ENCODE peak calls at places on chromosomes 6 and 20, in seven cellular contexts. One of them, this sample, is unnamed.
A peak's percentile ranks its signal among the peaks of the same experiment; 100 is the strongest.

GRCh38 chr6:20291764-20292227 is 79.5 kb upstream of the MBOAT1 start:
- DNase-seq in iris pigment epithelial cell: peak; percentile 81
- DNase-seq in NCI-H2081: peak; percentile 83
- DNase-seq in kidney tubule cell: peak; percentile 79
- DNase-seq in activated CD4-positive, alpha-beta T cell treated with anti-CD3 and anti-CD28 coated beads, Interleukin-2, amount 50 U/mL, for 24 hours: peak; percentile 78
- DNase-seq in left ventricle myocardium inferior: peak; percentile 62
- DNase-seq in GM23248: peak; percentile 79
- DNase-seq in this sample: peak; percentile 41

GRCh38 chr6:36776167-36776566 is 63.1 kb downstream of the CPNE5 start:
- DNase-seq in iris pigment epithelial cell: no peak
- DNase-seq in NCI-H2081: no peak
- DNase-seq in kidney tubule cell: no peak
- DNase-seq in activated CD4-positive, alpha-beta T cell treated with anti-CD3 and anti-CD28 coated beads, Interleukin-2, amount 50 U/mL, for 24 hours: no peak
- DNase-seq in left ventricle myocardium inferior: no peak
- DNase-seq in GM23248: no peak
- DNase-seq in this sample: no peak

GRCh38 chr6:50655848-50656453 is 57.4 kb upstream of the TFAP2D start:
- DNase-seq in iris pigment epithelial cell: peak; percentile 9
- DNase-seq in NCI-H2081: no peak
- DNase-seq in kidney tubule cell: peak; percentile 15
- DNase-seq in activated CD4-positive, alpha-beta T cell treated with anti-CD3 and anti-CD28 coated beads, Interleukin-2, amount 50 U/mL, for 24 hours: no peak
- DNase-seq in left ventricle myocardium inferior: no peak
- DNase-seq in GM23248: peak; percentile 50
- DNase-seq in this sample: no peak

GRCh38 chr6:105364243-105364642 is 38.6 kb downstream of the PREP start:
- DNase-seq in iris pigment epithelial cell: peak; percentile 20
- DNase-seq in NCI-H2081: no peak
- DNase-seq in kidney tubule cell: no peak
- DNase-seq in activated CD4-positive, alpha-beta T cell treated with anti-CD3 and anti-CD28 coated beads, Interleukin-2, amount 50 U/mL, for 24 hours: no peak
- DNase-seq in left ventricle myocardium inferior: no peak
- DNase-seq in GM23248: no peak
- DNase-seq in this sample: no peak

GRCh38 chr20:23295934-23296333 is 54.7 kb upstream of the NXT1 start:
- DNase-seq in iris pigment epithelial cell: no peak
- DNase-seq in NCI-H2081: no peak
- DNase-seq in kidney tubule cell: no peak
- DNase-seq in activated CD4-positive, alpha-beta T cell treated with anti-CD3 and anti-CD28 coated beads, Interleukin-2, amount 50 U/mL, for 24 hours: no peak
- DNase-seq in left ventricle myocardium inferior: no peak
- DNase-seq in GM23248: no peak
- DNase-seq in this sample: no peak

GRCh38 chr6:21666200-21666671 is 72.7 kb downstream of the SOX4 start:
- DNase-seq in iris pigment epithelial cell: peak; percentile 19
- DNase-seq in NCI-H2081: no peak
- DNase-seq in kidney tubule cell: no peak
- DNase-seq in activated CD4-positive, alpha-beta T cell treated with anti-CD3 and anti-CD28 coated beads, Interleukin-2, amount 50 U/mL, for 24 hours: no peak
- DNase-seq in left ventricle myocardium inferior: peak; percentile 20
- DNase-seq in GM23248: peak; percentile 23
- DNase-seq in this sample: no peak

GRCh38 chr6:5712349-5713215 is 294.1 kb downstream of the NRN1 start:
- DNase-seq in iris pigment epithelial cell: no peak
- DNase-seq in NCI-H2081: no peak
- DNase-seq in kidney tubule cell: no peak
- DNase-seq in activated CD4-positive, alpha-beta T cell treated with anti-CD3 and anti-CD28 coated beads, Interleukin-2, amount 50 U/mL, for 24 hours: no peak
- DNase-seq in left ventricle myocardium inferior: no peak
- DNase-seq in GM23248: no peak
- DNase-seq in this sample: no peak

GRCh38 chr6:170232186-170233002 is 58.5 kb downstream of the DLL1 start:
- DNase-seq in iris pigment epithelial cell: peak; percentile 57
- DNase-seq in NCI-H2081: no peak
- DNase-seq in kidney tubule cell: no peak
- DNase-seq in activated CD4-positive, alpha-beta T cell treated with anti-CD3 and anti-CD28 coated beads, Interleukin-2, amount 50 U/mL, for 24 hours: no peak
- DNase-seq in left ventricle myocardium inferior: peak; percentile 6
- DNase-seq in GM23248: peak; percentile 31
- DNase-seq in this sample: no peak

GRCh38 chr20:44247676-44248419 is 740 bp downstream of the GDAP1L1 start:
- DNase-seq in iris pigment epithelial cell: peak; percentile 25
- DNase-seq in NCI-H2081: no peak
- DNase-seq in kidney tubule cell: peak; percentile 22
- DNase-seq in activated CD4-positive, alpha-beta T cell treated with anti-CD3 and anti-CD28 coated beads, Interleukin-2, amount 50 U/mL, for 24 hours: no peak
- DNase-seq in left ventricle myocardium inferior: peak; percentile 24
- DNase-seq in GM23248: peak; percentile 46
- DNase-seq in this sample: no peak

GRCh38 chr6:48449002-48449401 is 338.0 kb upstream of the PTCHD4 start:
- DNase-seq in iris pigment epithelial cell: no peak
- DNase-seq in NCI-H2081: no peak
- DNase-seq in kidney tubule cell: no peak
- DNase-seq in activated CD4-positive, alpha-beta T cell treated with anti-CD3 and anti-CD28 coated beads, Interleukin-2, amount 50 U/mL, for 24 hours: no peak
- DNase-seq in left ventricle myocardium inferior: no peak
- DNase-seq in GM23248: no peak
- DNase-seq in this sample: no peak

GRCh38 chr6:53624491-53624890 is 41.1 kb downstream of the KLHL31 start:
- DNase-seq in iris pigment epithelial cell: no peak
- DNase-seq in NCI-H2081: peak; percentile 59
- DNase-seq in kidney tubule cell: no peak
- DNase-seq in activated CD4-positive, alpha-beta T cell treated with anti-CD3 and anti-CD28 coated beads, Interleukin-2, amount 50 U/mL, for 24 hours: no peak
- DNase-seq in left ventricle myocardium inferior: no peak
- DNase-seq in GM23248: no peak
- DNase-seq in this sample: no peak

GRCh38 chr6:19180348-19181073 is 656.7 kb upstream of the ID4 start:
- DNase-seq in iris pigment epithelial cell: peak; percentile 4
- DNase-seq in NCI-H2081: no peak
- DNase-seq in kidney tubule cell: no peak
- DNase-seq in activated CD4-positive, alpha-beta T cell treated with anti-CD3 and anti-CD28 coated beads, Interleukin-2, amount 50 U/mL, for 24 hours: no peak
- DNase-seq in left ventricle myocardium inferior: peak; percentile 63
- DNase-seq in GM23248: peak; percentile 90
- DNase-seq in this sample: no peak

GRCh38 chr6:25279748-25280616 is 808 bp downstream of the CARMIL1 start:
- DNase-seq in iris pigment epithelial cell: no peak
- DNase-seq in NCI-H2081: peak; percentile 27
- DNase-seq in kidney tubule cell: peak; percentile 84
- DNase-seq in activated CD4-positive, alpha-beta T cell treated with anti-CD3 and anti-CD28 coated beads, Interleukin-2, amount 50 U/mL, for 24 hours: no peak
- DNase-seq in left ventricle myocardium inferior: no peak
- DNase-seq in GM23248: peak; percentile 23
- DNase-seq in this sample: no peak

GRCh38 chr6:5570641-5571040 is 309.3 kb downstream of the FARS2 start:
- DNase-seq in iris pigment epithelial cell: no peak
- DNase-seq in NCI-H2081: peak; percentile 63
- DNase-seq in kidney tubule cell: no peak
- DNase-seq in activated CD4-positive, alpha-beta T cell treated with anti-CD3 and anti-CD28 coated beads, Interleukin-2, amount 50 U/mL, for 24 hours: no peak
- DNase-seq in left ventricle myocardium inferior: no peak
- DNase-seq in GM23248: no peak
- DNase-seq in this sample: no peak

GRCh38 chr20:4067600-4068261 is 52.4 kb upstream of the RNF24 start:
- DNase-seq in iris pigment epithelial cell: peak; percentile 76
- DNase-seq in NCI-H2081: no peak
- DNase-seq in kidney tubule cell: peak; percentile 70
- DNase-seq in activated CD4-positive, alpha-beta T cell treated with anti-CD3 and anti-CD28 coated beads, Interleukin-2, amount 50 U/mL, for 24 hours: no peak
- DNase-seq in left ventricle myocardium inferior: no peak
- DNase-seq in GM23248: peak; percentile 91
- DNase-seq in this sample: no peak

GRCh38 chr6:7916959-7917358 is 6.4 kb upstream of the TXNDC5 start:
- DNase-seq in iris pigment epithelial cell: no peak
- DNase-seq in NCI-H2081: no peak
- DNase-seq in kidney tubule cell: no peak
- DNase-seq in activated CD4-positive, alpha-beta T cell treated with anti-CD3 and anti-CD28 coated beads, Interleukin-2, amount 50 U/mL, for 24 hours: no peak
- DNase-seq in left ventricle myocardium inferior: no peak
- DNase-seq in GM23248: no peak
- DNase-seq in this sample: no peak

GRCh38 chr6:106324726-106325335 is 729 bp downstream of the ATG5 start:
- DNase-seq in iris pigment epithelial cell: peak; percentile 42
- DNase-seq in NCI-H2081: no peak
- DNase-seq in kidney tubule cell: no peak
- DNase-seq in activated CD4-positive, alpha-beta T cell treated with anti-CD3 and anti-CD28 coated beads, Interleukin-2, amount 50 U/mL, for 24 hours: no peak
- DNase-seq in left ventricle myocardium inferior: no peak
- DNase-seq in GM23248: peak; percentile 53
- DNase-seq in this sample: no peak

GRCh38 chr6:87257565-87257964 is 64.8 kb upstream of the SMIM8 start:
- DNase-seq in iris pigment epithelial cell: no peak
- DNase-seq in NCI-H2081: peak; percentile 17
- DNase-seq in kidney tubule cell: no peak
- DNase-seq in activated CD4-positive, alpha-beta T cell treated with anti-CD3 and anti-CD28 coated beads, Interleukin-2, amount 50 U/mL, for 24 hours: no peak
- DNase-seq in left ventricle myocardium inferior: no peak
- DNase-seq in GM23248: no peak
- DNase-seq in this sample: no peak

GRCh38 chr6:73746776-73747175 is 50.8 kb downstream of the CD109 start:
- DNase-seq in iris pigment epithelial cell: peak; percentile 60
- DNase-seq in NCI-H2081: no peak
- DNase-seq in kidney tubule cell: peak; percentile 37
- DNase-seq in activated CD4-positive, alpha-beta T cell treated with anti-CD3 and anti-CD28 coated beads, Interleukin-2, amount 50 U/mL, for 24 hours: no peak
- DNase-seq in left ventricle myocardium inferior: no peak
- DNase-seq in GM23248: peak; percentile 56
- DNase-seq in this sample: no peak

GRCh38 chr6:104409913-104410312 is 449.8 kb downstream of the HACE1 start:
- DNase-seq in iris pigment epithelial cell: peak; percentile 82
- DNase-seq in NCI-H2081: no peak
- DNase-seq in kidney tubule cell: no peak
- DNase-seq in activated CD4-positive, alpha-beta T cell treated with anti-CD3 and anti-CD28 coated beads, Interleukin-2, amount 50 U/mL, for 24 hours: no peak
- DNase-seq in left ventricle myocardium inferior: no peak
- DNase-seq in GM23248: peak; percentile 0
- DNase-seq in this sample: no peak

GRCh38 chr20:33518071-33518470 is 28.2 kb downstream of the CBFA2T2 start:
- DNase-seq in iris pigment epithelial cell: peak; percentile 87
- DNase-seq in NCI-H2081: no peak
- DNase-seq in kidney tubule cell: peak; percentile 98
- DNase-seq in activated CD4-positive, alpha-beta T cell treated with anti-CD3 and anti-CD28 coated beads, Interleukin-2, amount 50 U/mL, for 24 hours: no peak
- DNase-seq in left ventricle myocardium inferior: no peak
- DNase-seq in GM23248: peak; percentile 76
- DNase-seq in this sample: no peak

GRCh38 chr20:64073476-64074183 is 5.7 kb downstream of the RGS19 start:
- DNase-seq in iris pigment epithelial cell: no peak
- DNase-seq in NCI-H2081: no peak
- DNase-seq in kidney tubule cell: no peak
- DNase-seq in activated CD4-positive, alpha-beta T cell treated with anti-CD3 and anti-CD28 coated beads, Interleukin-2, amount 50 U/mL, for 24 hours: no peak
- DNase-seq in left ventricle myocardium inferior: no peak
- DNase-seq in GM23248: no peak
- DNase-seq in this sample: no peak

GRCh38 chr6:43242908-43243648 is at the start of gene TTBK1:
- DNase-seq in iris pigment epithelial cell: no peak
- DNase-seq in NCI-H2081: peak; percentile 14
- DNase-seq in kidney tubule cell: no peak
- DNase-seq in activated CD4-positive, alpha-beta T cell treated with anti-CD3 and anti-CD28 coated beads, Interleukin-2, amount 50 U/mL, for 24 hours: no peak
- DNase-seq in left ventricle myocardium inferior: no peak
- DNase-seq in GM23248: peak; percentile 26
- DNase-seq in this sample: no peak

This sample was measured in DMS153.